ENCODE peak calls at places on chromosomes 3 and 15, in six cellular contexts. Z is GM12878, G is HepG2, R is H1, V is K562, E is GM12891. B is an unnamed sample.

GRCh38 chr15:78203346-78204225 is 30.8 kb downstream of the ACSBG1 start:
- DNase-seq in G (no peak), E (no peak), Z (no peak), V (no peak), R (no peak), B (no peak)

GRCh38 chr15:82875411-82876003 is 66.1 kb downstream of the WHAMM start:
- DNase-seq in Z (no peak), R (no peak), E (no peak), G (no peak), V (no peak), B (no peak)

GRCh38 chr15:40754574-40754882 is 526 bp downstream of the RMDN3 start:
- DNase-seq in Z (no peak), R (no peak), V (peak), E (no peak), G (no peak), B (no peak)

GRCh38 chr3:190517696-190518095 is 3.8 kb downstream of the IL1RAP start:
- DNase-seq in Z (no peak), V (no peak), E (no peak), R (no peak), G (no peak), B (no peak)

GRCh38 chr3:156642750-156643728 is 31.4 kb upstream of the TIPARP start:
- DNase-seq in Z (no peak), R (no peak), V (no peak), G (no peak), E (no peak), B (no peak)

GRCh38 chr3:43818229-43818628 is 127.5 kb downstream of the ABHD5 start:
- DNase-seq in G (no peak), V (no peak), E (no peak), Z (no peak), R (no peak), B (no peak)

GRCh38 chr15:100919481-100920405 is 586 bp downstream of the LRRK1 start:
- DNase-seq in Z (no peak), E (no peak), G (no peak), R (no peak), V (no peak), B (no peak)

GRCh38 chr3:124620600-124621063 is 109.6 kb upstream of the UMPS start:
- DNase-seq in G (peak), R (no peak), Z (peak), V (peak), E (no peak), B (no peak)

GRCh38 chr3:86249833-86250232 is 741.1 kb downstream of the VGLL3 start:
- DNase-seq in V (no peak), E (no peak), R (no peak), G (no peak), Z (no peak), B (no peak)

GRCh38 chr15:55774113-55774970 is 31.4 kb upstream of the PRTG start:
- DNase-seq in E (peak), V (peak), Z (no peak), R (no peak), G (peak), B (peak)

GRCh38 chr3:129383292-129383860 is 45.1 kb downstream of the EFCAB12 start:
- DNase-seq in G (peak), V (peak), Z (no peak), R (peak), E (peak), B (peak)

GRCh38 chr15:47987908-47988532 is 132.8 kb upstream of the SLC24A5 start:
- DNase-seq in V (peak), R (no peak), G (peak), E (peak), Z (peak), B (no peak)

GRCh38 chr15:77475898-77476297 is 55.2 kb downstream of the HMG20A start:
- DNase-seq in G (no peak), V (no peak), R (no peak), Z (no peak), E (no peak), B (no peak)

GRCh38 chr3:106169351-106169750 is 300.5 kb upstream of the CBLB start:
- DNase-seq in V (no peak), G (no peak), R (no peak), E (no peak), Z (no peak), B (no peak)

GRCh38 chr3:190325923-190326322 is 3.7 kb upstream of the CLDN1 start:
- DNase-seq in G (no peak), Z (no peak), R (no peak), E (no peak), V (no peak), B (no peak)

GRCh38 chr15:100133981-100134711 is 207.6 kb downstream of the ADAMTS17 start:
- DNase-seq in Z (no peak), V (no peak), R (no peak), E (no peak), G (no peak), B (no peak)

GRCh38 chr3:135242285-135242684 is 447.2 kb downstream of the EPHB1 start:
- DNase-seq in Z (no peak), E (no peak), V (no peak), G (no peak), R (no peak), B (no peak)

GRCh38 chr3:17130956-17131355 is 246.2 kb downstream of the PLCL2 start:
- DNase-seq in V (no peak), Z (no peak), E (no peak), G (no peak), R (no peak), B (no peak)

DNA sequence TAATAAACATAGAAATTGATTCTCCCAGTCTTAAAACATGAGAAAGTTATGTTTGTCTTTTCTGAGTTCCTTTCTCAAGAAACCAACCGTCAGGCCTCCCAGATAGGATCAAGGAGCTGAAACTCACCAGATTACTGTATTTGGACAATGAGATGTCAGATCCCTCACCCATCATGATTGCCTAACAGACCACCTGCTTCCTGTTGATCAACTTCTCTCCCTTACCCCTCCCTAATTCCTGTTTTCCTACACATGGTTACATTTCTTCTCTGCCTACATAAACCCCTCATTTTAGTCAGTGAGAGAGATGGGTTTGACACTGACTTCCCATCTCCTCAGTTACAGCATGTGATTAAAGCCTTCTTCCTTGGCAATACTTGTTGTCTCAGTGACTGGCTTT is 917.5 kb downstream of the FHIT start:
- DNase-seq in E (no peak), V (peak), Z (no peak), G (no peak), R (no peak), B (no peak)
- TF ChIP-seq TAF1 in E (no peak), V (no peak), Z (no peak), G (no peak), R (no peak), B (no peak)

GRCh38 chr15:49046113-49046883 is at the start of gene SECISBP2L:
- DNase-seq in E (peak), G (peak), Z (peak), V (peak), R (peak), B (peak)
- TF ChIP-seq POLR2AphosphoS5 in E (peak), G (peak), Z (peak), V (peak), R (peak), B (no peak)

GRCh38 chr3:170222647-170223541 is 670 bp downstream of the PRKCI start:
- DNase-seq in E (peak), R (no peak), V (peak), Z (no peak), G (peak), B (peak)
- TF ChIP-seq POLR2A in E (no peak), R (no peak), V (peak), Z (no peak), G (no peak), B (no peak)

GRCh38 chr3:83063457-83063856 is 1302.0 kb upstream of the GBE1 start:
- DNase-seq in G (no peak), Z (no peak), R (no peak), E (no peak), V (no peak), B (no peak)

GRCh38 chr3:83065861-83066260 is 1304.4 kb upstream of the GBE1 start:
- DNase-seq in Z (no peak), R (no peak), G (no peak), V (no peak), E (no peak), B (no peak)
- TF ChIP-seq TAF1 in Z (no peak), R (no peak), G (no peak), V (no peak), E (no peak), B (no peak)

GRCh38 chr3:115072265-115073008 is 74.7 kb downstream of the ZBTB20 start:
- DNase-seq in Z (no peak), E (no peak), V (no peak), G (no peak), R (no peak), B (no peak)
- TF ChIP-seq POLR2AphosphoS5 in Z (no peak), E (no peak), V (no peak), G (no peak), R (no peak), B (no peak)

DNA sequence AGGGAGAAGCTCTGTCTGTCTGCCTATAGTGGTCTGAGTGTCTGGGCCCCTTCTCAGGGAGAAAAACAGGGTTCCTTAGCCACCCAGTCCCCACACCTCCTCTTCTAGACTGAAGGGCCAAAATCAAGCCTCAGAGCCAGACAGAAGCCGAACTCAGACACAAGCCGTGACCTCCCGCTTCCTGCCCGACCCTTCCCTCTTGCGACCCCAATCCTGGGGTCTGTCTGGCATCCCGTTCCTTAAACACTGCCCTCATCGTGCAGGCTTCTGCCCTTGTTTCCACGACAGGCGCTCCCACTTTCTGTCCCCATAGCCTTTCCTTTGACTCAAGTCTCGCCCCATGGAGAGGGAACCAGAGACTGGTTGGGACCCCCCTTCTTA is 32.3 kb downstream of the EPHB3 start:
- DNase-seq in Z (no peak), V (no peak), E (no peak), R (no peak), G (no peak), B (no peak)
- TF ChIP-seq POLR2A in Z (no peak), V (no peak), E (no peak), R (no peak), G (no peak), B (no peak)

B was measured in GM12892.